ENCODE peak calls at places on chromosomes 5 and 9, in six cellular contexts. One of them, this sample, is unnamed.
A peak's percentile ranks its signal among the peaks of the same experiment; 100 is the strongest.

GRCh38 chr9:116694892-116695291 is 7.8 kb downstream of the TRIM32 start:
- DNase-seq in stimulated activated CD4-positive, alpha-beta T cell treated with anti-CD3 and anti-CD28 coated beads, Interleukin-4, amount 100 ng/mL, for 48 hours: no peak
- DNase-seq in activated CD4-positive, alpha-beta T cell treated with anti-CD3 and anti-CD28 coated beads, Interleukin-2, amount 50 U/mL, for 1 hour: no peak
- DNase-seq in stimulated activated CD8-positive, alpha-beta memory T cell treated with anti-CD3 and anti-CD28 coated beads, Interleukin-15, amount 100 ng/mL, for 24 hours: no peak
- DNase-seq in AG08395: no peak
- DNase-seq in MCF 10A: no peak
- DNase-seq in this sample: no peak

GRCh38 chr5:1777281-1778137 is 22.1 kb downstream of the MRPL36 start:
- DNase-seq in stimulated activated CD4-positive, alpha-beta T cell treated with anti-CD3 and anti-CD28 coated beads, Interleukin-4, amount 100 ng/mL, for 48 hours: no peak
- DNase-seq in activated CD4-positive, alpha-beta T cell treated with anti-CD3 and anti-CD28 coated beads, Interleukin-2, amount 50 U/mL, for 1 hour: no peak
- DNase-seq in stimulated activated CD8-positive, alpha-beta memory T cell treated with anti-CD3 and anti-CD28 coated beads, Interleukin-15, amount 100 ng/mL, for 24 hours: no peak
- DNase-seq in AG08395: no peak
- DNase-seq in MCF 10A: no peak
- DNase-seq in this sample: no peak

GRCh38 chr9:116868212-116868611 is 181.1 kb downstream of the TRIM32 start:
- DNase-seq in stimulated activated CD4-positive, alpha-beta T cell treated with anti-CD3 and anti-CD28 coated beads, Interleukin-4, amount 100 ng/mL, for 48 hours: no peak
- DNase-seq in activated CD4-positive, alpha-beta T cell treated with anti-CD3 and anti-CD28 coated beads, Interleukin-2, amount 50 U/mL, for 1 hour: no peak
- DNase-seq in stimulated activated CD8-positive, alpha-beta memory T cell treated with anti-CD3 and anti-CD28 coated beads, Interleukin-15, amount 100 ng/mL, for 24 hours: no peak
- DNase-seq in AG08395: no peak
- DNase-seq in MCF 10A: no peak
- DNase-seq in this sample: no peak

GRCh38 chr9:135179041-135179440 is 91.6 kb downstream of the OLFM1 start:
- DNase-seq in stimulated activated CD4-positive, alpha-beta T cell treated with anti-CD3 and anti-CD28 coated beads, Interleukin-4, amount 100 ng/mL, for 48 hours: no peak
- DNase-seq in activated CD4-positive, alpha-beta T cell treated with anti-CD3 and anti-CD28 coated beads, Interleukin-2, amount 50 U/mL, for 1 hour: no peak
- DNase-seq in stimulated activated CD8-positive, alpha-beta memory T cell treated with anti-CD3 and anti-CD28 coated beads, Interleukin-15, amount 100 ng/mL, for 24 hours: no peak
- DNase-seq in AG08395: no peak
- DNase-seq in MCF 10A: no peak
- DNase-seq in this sample: no peak

GRCh38 chr5:169707714-169708113 is 70.6 kb downstream of the DOCK2 start:
- DNase-seq in stimulated activated CD4-positive, alpha-beta T cell treated with anti-CD3 and anti-CD28 coated beads, Interleukin-4, amount 100 ng/mL, for 48 hours: no peak
- DNase-seq in activated CD4-positive, alpha-beta T cell treated with anti-CD3 and anti-CD28 coated beads, Interleukin-2, amount 50 U/mL, for 1 hour: no peak
- DNase-seq in stimulated activated CD8-positive, alpha-beta memory T cell treated with anti-CD3 and anti-CD28 coated beads, Interleukin-15, amount 100 ng/mL, for 24 hours: no peak
- DNase-seq in AG08395: no peak
- DNase-seq in MCF 10A: no peak
- DNase-seq in this sample: no peak

GRCh38 chr5:180652771-180653170 is 3.4 kb upstream of the FLT4 start:
- DNase-seq in stimulated activated CD4-positive, alpha-beta T cell treated with anti-CD3 and anti-CD28 coated beads, Interleukin-4, amount 100 ng/mL, for 48 hours: no peak
- DNase-seq in activated CD4-positive, alpha-beta T cell treated with anti-CD3 and anti-CD28 coated beads, Interleukin-2, amount 50 U/mL, for 1 hour: no peak
- DNase-seq in stimulated activated CD8-positive, alpha-beta memory T cell treated with anti-CD3 and anti-CD28 coated beads, Interleukin-15, amount 100 ng/mL, for 24 hours: no peak
- DNase-seq in AG08395: no peak
- DNase-seq in MCF 10A: no peak
- DNase-seq in this sample: no peak

GRCh38 chr5:1000329-1000728 is 8.3 kb upstream of the NKD2 start:
- DNase-seq in stimulated activated CD4-positive, alpha-beta T cell treated with anti-CD3 and anti-CD28 coated beads, Interleukin-4, amount 100 ng/mL, for 48 hours: no peak
- DNase-seq in activated CD4-positive, alpha-beta T cell treated with anti-CD3 and anti-CD28 coated beads, Interleukin-2, amount 50 U/mL, for 1 hour: no peak
- DNase-seq in stimulated activated CD8-positive, alpha-beta memory T cell treated with anti-CD3 and anti-CD28 coated beads, Interleukin-15, amount 100 ng/mL, for 24 hours: no peak
- DNase-seq in AG08395: no peak
- DNase-seq in MCF 10A: no peak
- DNase-seq in this sample: no peak

GRCh38 chr9:129720181-129720864 is 32.5 kb downstream of the PTGES start:
- DNase-seq in stimulated activated CD4-positive, alpha-beta T cell treated with anti-CD3 and anti-CD28 coated beads, Interleukin-4, amount 100 ng/mL, for 48 hours: no peak
- DNase-seq in activated CD4-positive, alpha-beta T cell treated with anti-CD3 and anti-CD28 coated beads, Interleukin-2, amount 50 U/mL, for 1 hour: no peak
- DNase-seq in stimulated activated CD8-positive, alpha-beta memory T cell treated with anti-CD3 and anti-CD28 coated beads, Interleukin-15, amount 100 ng/mL, for 24 hours: no peak
- DNase-seq in AG08395: no peak
- DNase-seq in MCF 10A: no peak
- DNase-seq in this sample: no peak

GRCh38 chr5:19950897-19951296 is 37.1 kb downstream of the CDH18 start:
- DNase-seq in stimulated activated CD4-positive, alpha-beta T cell treated with anti-CD3 and anti-CD28 coated beads, Interleukin-4, amount 100 ng/mL, for 48 hours: no peak
- DNase-seq in activated CD4-positive, alpha-beta T cell treated with anti-CD3 and anti-CD28 coated beads, Interleukin-2, amount 50 U/mL, for 1 hour: no peak
- DNase-seq in stimulated activated CD8-positive, alpha-beta memory T cell treated with anti-CD3 and anti-CD28 coated beads, Interleukin-15, amount 100 ng/mL, for 24 hours: no peak
- DNase-seq in AG08395: no peak
- DNase-seq in MCF 10A: no peak
- DNase-seq in this sample: no peak

GRCh38 chr5:131628990-131629389 is 6.0 kb downstream of the RAPGEF6 start:
- DNase-seq in stimulated activated CD4-positive, alpha-beta T cell treated with anti-CD3 and anti-CD28 coated beads, Interleukin-4, amount 100 ng/mL, for 48 hours: no peak
- DNase-seq in activated CD4-positive, alpha-beta T cell treated with anti-CD3 and anti-CD28 coated beads, Interleukin-2, amount 50 U/mL, for 1 hour: no peak
- DNase-seq in stimulated activated CD8-positive, alpha-beta memory T cell treated with anti-CD3 and anti-CD28 coated beads, Interleukin-15, amount 100 ng/mL, for 24 hours: no peak
- DNase-seq in AG08395: peak; percentile 20
- DNase-seq in MCF 10A: peak; percentile 57
- DNase-seq in this sample: no peak

GRCh38 chr9:73080110-73080683 is 71.5 kb upstream of the ANXA1 start:
- DNase-seq in stimulated activated CD4-positive, alpha-beta T cell treated with anti-CD3 and anti-CD28 coated beads, Interleukin-4, amount 100 ng/mL, for 48 hours: no peak
- DNase-seq in activated CD4-positive, alpha-beta T cell treated with anti-CD3 and anti-CD28 coated beads, Interleukin-2, amount 50 U/mL, for 1 hour: no peak
- DNase-seq in stimulated activated CD8-positive, alpha-beta memory T cell treated with anti-CD3 and anti-CD28 coated beads, Interleukin-15, amount 100 ng/mL, for 24 hours: no peak
- DNase-seq in AG08395: no peak
- DNase-seq in MCF 10A: no peak
- DNase-seq in this sample: no peak

GRCh38 chr5:172840077-172840777 is 6.2 kb downstream of the ERGIC1 start:
- DNase-seq in stimulated activated CD4-positive, alpha-beta T cell treated with anti-CD3 and anti-CD28 coated beads, Interleukin-4, amount 100 ng/mL, for 48 hours: no peak
- DNase-seq in activated CD4-positive, alpha-beta T cell treated with anti-CD3 and anti-CD28 coated beads, Interleukin-2, amount 50 U/mL, for 1 hour: no peak
- DNase-seq in stimulated activated CD8-positive, alpha-beta memory T cell treated with anti-CD3 and anti-CD28 coated beads, Interleukin-15, amount 100 ng/mL, for 24 hours: no peak
- DNase-seq in AG08395: no peak
- DNase-seq in MCF 10A: no peak
- DNase-seq in this sample: no peak

GRCh38 chr9:18115131-18115530 is 358.8 kb upstream of the ADAMTSL1 start:
- DNase-seq in stimulated activated CD4-positive, alpha-beta T cell treated with anti-CD3 and anti-CD28 coated beads, Interleukin-4, amount 100 ng/mL, for 48 hours: no peak
- DNase-seq in activated CD4-positive, alpha-beta T cell treated with anti-CD3 and anti-CD28 coated beads, Interleukin-2, amount 50 U/mL, for 1 hour: no peak
- DNase-seq in stimulated activated CD8-positive, alpha-beta memory T cell treated with anti-CD3 and anti-CD28 coated beads, Interleukin-15, amount 100 ng/mL, for 24 hours: no peak
- DNase-seq in AG08395: no peak
- DNase-seq in MCF 10A: peak; percentile 24
- DNase-seq in this sample: no peak

GRCh38 chr5:66807743-66808142 is 211.6 kb downstream of the MAST4 start:
- DNase-seq in stimulated activated CD4-positive, alpha-beta T cell treated with anti-CD3 and anti-CD28 coated beads, Interleukin-4, amount 100 ng/mL, for 48 hours: no peak
- DNase-seq in activated CD4-positive, alpha-beta T cell treated with anti-CD3 and anti-CD28 coated beads, Interleukin-2, amount 50 U/mL, for 1 hour: no peak
- DNase-seq in stimulated activated CD8-positive, alpha-beta memory T cell treated with anti-CD3 and anti-CD28 coated beads, Interleukin-15, amount 100 ng/mL, for 24 hours: no peak
- DNase-seq in AG08395: peak; percentile 71
- DNase-seq in MCF 10A: peak; percentile 84
- DNase-seq in this sample: no peak

GRCh38 chr5:74433255-74434123 is 207.0 kb downstream of the ENC1 start:
- DNase-seq in stimulated activated CD4-positive, alpha-beta T cell treated with anti-CD3 and anti-CD28 coated beads, Interleukin-4, amount 100 ng/mL, for 48 hours: no peak
- DNase-seq in activated CD4-positive, alpha-beta T cell treated with anti-CD3 and anti-CD28 coated beads, Interleukin-2, amount 50 U/mL, for 1 hour: no peak
- DNase-seq in stimulated activated CD8-positive, alpha-beta memory T cell treated with anti-CD3 and anti-CD28 coated beads, Interleukin-15, amount 100 ng/mL, for 24 hours: no peak
- DNase-seq in AG08395: peak; percentile 35
- DNase-seq in MCF 10A: no peak
- DNase-seq in this sample: no peak

GRCh38 chr5:157870837-157871834 is 12.2 kb upstream of the CLINT1 start:
- DNase-seq in stimulated activated CD4-positive, alpha-beta T cell treated with anti-CD3 and anti-CD28 coated beads, Interleukin-4, amount 100 ng/mL, for 48 hours: no peak
- DNase-seq in activated CD4-positive, alpha-beta T cell treated with anti-CD3 and anti-CD28 coated beads, Interleukin-2, amount 50 U/mL, for 1 hour: no peak
- DNase-seq in stimulated activated CD8-positive, alpha-beta memory T cell treated with anti-CD3 and anti-CD28 coated beads, Interleukin-15, amount 100 ng/mL, for 24 hours: no peak
- DNase-seq in AG08395: peak; percentile 29
- DNase-seq in MCF 10A: peak; percentile 98
- DNase-seq in this sample: no peak

GRCh38 chr5:112579771-112580170 is 157.9 kb upstream of the APC start:
- DNase-seq in stimulated activated CD4-positive, alpha-beta T cell treated with anti-CD3 and anti-CD28 coated beads, Interleukin-4, amount 100 ng/mL, for 48 hours: no peak
- DNase-seq in activated CD4-positive, alpha-beta T cell treated with anti-CD3 and anti-CD28 coated beads, Interleukin-2, amount 50 U/mL, for 1 hour: no peak
- DNase-seq in stimulated activated CD8-positive, alpha-beta memory T cell treated with anti-CD3 and anti-CD28 coated beads, Interleukin-15, amount 100 ng/mL, for 24 hours: no peak
- DNase-seq in AG08395: no peak
- DNase-seq in MCF 10A: no peak
- DNase-seq in this sample: no peak

GRCh38 chr5:16690243-16690839 is 73.5 kb upstream of the RETREG1 start:
- DNase-seq in stimulated activated CD4-positive, alpha-beta T cell treated with anti-CD3 and anti-CD28 coated beads, Interleukin-4, amount 100 ng/mL, for 48 hours: no peak
- DNase-seq in activated CD4-positive, alpha-beta T cell treated with anti-CD3 and anti-CD28 coated beads, Interleukin-2, amount 50 U/mL, for 1 hour: no peak
- DNase-seq in stimulated activated CD8-positive, alpha-beta memory T cell treated with anti-CD3 and anti-CD28 coated beads, Interleukin-15, amount 100 ng/mL, for 24 hours: no peak
- DNase-seq in AG08395: peak; percentile 87
- DNase-seq in MCF 10A: peak; percentile 59
- DNase-seq in this sample: no peak

GRCh38 chr5:80406980-80407734 is 707 bp upstream of the ZFYVE16 start:
- DNase-seq in stimulated activated CD4-positive, alpha-beta T cell treated with anti-CD3 and anti-CD28 coated beads, Interleukin-4, amount 100 ng/mL, for 48 hours: no peak
- DNase-seq in activated CD4-positive, alpha-beta T cell treated with anti-CD3 and anti-CD28 coated beads, Interleukin-2, amount 50 U/mL, for 1 hour: no peak
- DNase-seq in stimulated activated CD8-positive, alpha-beta memory T cell treated with anti-CD3 and anti-CD28 coated beads, Interleukin-15, amount 100 ng/mL, for 24 hours: no peak
- DNase-seq in AG08395: no peak
- DNase-seq in MCF 10A: peak; percentile 27
- DNase-seq in this sample: no peak

GRCh38 chr5:110807174-110807573 is 68.4 kb downstream of the SLC25A46 start:
- DNase-seq in stimulated activated CD4-positive, alpha-beta T cell treated with anti-CD3 and anti-CD28 coated beads, Interleukin-4, amount 100 ng/mL, for 48 hours: no peak
- DNase-seq in activated CD4-positive, alpha-beta T cell treated with anti-CD3 and anti-CD28 coated beads, Interleukin-2, amount 50 U/mL, for 1 hour: no peak
- DNase-seq in stimulated activated CD8-positive, alpha-beta memory T cell treated with anti-CD3 and anti-CD28 coated beads, Interleukin-15, amount 100 ng/mL, for 24 hours: no peak
- DNase-seq in AG08395: no peak
- DNase-seq in MCF 10A: no peak
- DNase-seq in this sample: no peak

GRCh38 chr9:133982971-133983720 is 9.0 kb downstream of the VAV2 start:
- DNase-seq in stimulated activated CD4-positive, alpha-beta T cell treated with anti-CD3 and anti-CD28 coated beads, Interleukin-4, amount 100 ng/mL, for 48 hours: no peak
- DNase-seq in activated CD4-positive, alpha-beta T cell treated with anti-CD3 and anti-CD28 coated beads, Interleukin-2, amount 50 U/mL, for 1 hour: no peak
- DNase-seq in stimulated activated CD8-positive, alpha-beta memory T cell treated with anti-CD3 and anti-CD28 coated beads, Interleukin-15, amount 100 ng/mL, for 24 hours: no peak
- DNase-seq in AG08395: no peak
- DNase-seq in MCF 10A: no peak
- DNase-seq in this sample: no peak

GRCh38 chr9:131727184-131727785 is 12.6 kb downstream of the RAPGEF1 start:
- DNase-seq in stimulated activated CD4-positive, alpha-beta T cell treated with anti-CD3 and anti-CD28 coated beads, Interleukin-4, amount 100 ng/mL, for 48 hours: no peak
- DNase-seq in activated CD4-positive, alpha-beta T cell treated with anti-CD3 and anti-CD28 coated beads, Interleukin-2, amount 50 U/mL, for 1 hour: no peak
- DNase-seq in stimulated activated CD8-positive, alpha-beta memory T cell treated with anti-CD3 and anti-CD28 coated beads, Interleukin-15, amount 100 ng/mL, for 24 hours: no peak
- DNase-seq in AG08395: peak; percentile 29
- DNase-seq in MCF 10A: peak; percentile 81
- DNase-seq in this sample: no peak

GRCh38 chr5:150513375-150514309 is 5.7 kb downstream of the NDST1 start:
- DNase-seq in stimulated activated CD4-positive, alpha-beta T cell treated with anti-CD3 and anti-CD28 coated beads, Interleukin-4, amount 100 ng/mL, for 48 hours: no peak
- DNase-seq in activated CD4-positive, alpha-beta T cell treated with anti-CD3 and anti-CD28 coated beads, Interleukin-2, amount 50 U/mL, for 1 hour: no peak
- DNase-seq in stimulated activated CD8-positive, alpha-beta memory T cell treated with anti-CD3 and anti-CD28 coated beads, Interleukin-15, amount 100 ng/mL, for 24 hours: no peak
- DNase-seq in AG08395: no peak
- DNase-seq in MCF 10A: no peak
- DNase-seq in this sample: no peak

GRCh38 chr5:133273661-133274596 is 222.1 kb downstream of the HSPA4 start:
- DNase-seq in stimulated activated CD4-positive, alpha-beta T cell treated with anti-CD3 and anti-CD28 coated beads, Interleukin-4, amount 100 ng/mL, for 48 hours: no peak
- DNase-seq in activated CD4-positive, alpha-beta T cell treated with anti-CD3 and anti-CD28 coated beads, Interleukin-2, amount 50 U/mL, for 1 hour: no peak
- DNase-seq in stimulated activated CD8-positive, alpha-beta memory T cell treated with anti-CD3 and anti-CD28 coated beads, Interleukin-15, amount 100 ng/mL, for 24 hours: no peak
- DNase-seq in AG08395: peak; percentile 75
- DNase-seq in MCF 10A: no peak
- DNase-seq in this sample: no peak

GRCh38 chr5:73229271-73229670 is 56.3 kb downstream of the TMEM174 start:
- DNase-seq in stimulated activated CD4-positive, alpha-beta T cell treated with anti-CD3 and anti-CD28 coated beads, Interleukin-4, amount 100 ng/mL, for 48 hours: no peak
- DNase-seq in activated CD4-positive, alpha-beta T cell treated with anti-CD3 and anti-CD28 coated beads, Interleukin-2, amount 50 U/mL, for 1 hour: no peak
- DNase-seq in stimulated activated CD8-positive, alpha-beta memory T cell treated with anti-CD3 and anti-CD28 coated beads, Interleukin-15, amount 100 ng/mL, for 24 hours: no peak
- DNase-seq in AG08395: peak; percentile 47
- DNase-seq in MCF 10A: no peak
- DNase-seq in this sample: no peak

GRCh38 chr5:179239256-179240135 is 105.8 kb downstream of the ADAMTS2 start:
- DNase-seq in stimulated activated CD4-positive, alpha-beta T cell treated with anti-CD3 and anti-CD28 coated beads, Interleukin-4, amount 100 ng/mL, for 48 hours: no peak
- DNase-seq in activated CD4-positive, alpha-beta T cell treated with anti-CD3 and anti-CD28 coated beads, Interleukin-2, amount 50 U/mL, for 1 hour: no peak
- DNase-seq in stimulated activated CD8-positive, alpha-beta memory T cell treated with anti-CD3 and anti-CD28 coated beads, Interleukin-15, amount 100 ng/mL, for 24 hours: no peak
- DNase-seq in AG08395: no peak
- DNase-seq in MCF 10A: no peak
- DNase-seq in this sample: no peak

GRCh38 chr9:83154821-83155220 is 91.9 kb upstream of the RASEF start:
- DNase-seq in stimulated activated CD4-positive, alpha-beta T cell treated with anti-CD3 and anti-CD28 coated beads, Interleukin-4, amount 100 ng/mL, for 48 hours: no peak
- DNase-seq in activated CD4-positive, alpha-beta T cell treated with anti-CD3 and anti-CD28 coated beads, Interleukin-2, amount 50 U/mL, for 1 hour: no peak
- DNase-seq in stimulated activated CD8-positive, alpha-beta memory T cell treated with anti-CD3 and anti-CD28 coated beads, Interleukin-15, amount 100 ng/mL, for 24 hours: no peak
- DNase-seq in AG08395: no peak
- DNase-seq in MCF 10A: peak; percentile 73
- DNase-seq in this sample: no peak

GRCh38 chr5:9954869-9955268 is 294.8 kb downstream of the ATPSCKMT start:
- DNase-seq in stimulated activated CD4-positive, alpha-beta T cell treated with anti-CD3 and anti-CD28 coated beads, Interleukin-4, amount 100 ng/mL, for 48 hours: no peak
- DNase-seq in activated CD4-positive, alpha-beta T cell treated with anti-CD3 and anti-CD28 coated beads, Interleukin-2, amount 50 U/mL, for 1 hour: no peak
- DNase-seq in stimulated activated CD8-positive, alpha-beta memory T cell treated with anti-CD3 and anti-CD28 coated beads, Interleukin-15, amount 100 ng/mL, for 24 hours: no peak
- DNase-seq in AG08395: no peak
- DNase-seq in MCF 10A: no peak
- DNase-seq in this sample: no peak

GRCh38 chr9:121631115-121631514 is 20.3 kb upstream of the DAB2IP start:
- DNase-seq in stimulated activated CD4-positive, alpha-beta T cell treated with anti-CD3 and anti-CD28 coated beads, Interleukin-4, amount 100 ng/mL, for 48 hours: no peak
- DNase-seq in activated CD4-positive, alpha-beta T cell treated with anti-CD3 and anti-CD28 coated beads, Interleukin-2, amount 50 U/mL, for 1 hour: no peak
- DNase-seq in stimulated activated CD8-positive, alpha-beta memory T cell treated with anti-CD3 and anti-CD28 coated beads, Interleukin-15, amount 100 ng/mL, for 24 hours: no peak
- DNase-seq in AG08395: no peak
- DNase-seq in MCF 10A: no peak
- DNase-seq in this sample: no peak

GRCh38 chr5:10031817-10032216 is 217.9 kb downstream of the ATPSCKMT start:
- DNase-seq in stimulated activated CD4-positive, alpha-beta T cell treated with anti-CD3 and anti-CD28 coated beads, Interleukin-4, amount 100 ng/mL, for 48 hours: no peak
- DNase-seq in activated CD4-positive, alpha-beta T cell treated with anti-CD3 and anti-CD28 coated beads, Interleukin-2, amount 50 U/mL, for 1 hour: no peak
- DNase-seq in stimulated activated CD8-positive, alpha-beta memory T cell treated with anti-CD3 and anti-CD28 coated beads, Interleukin-15, amount 100 ng/mL, for 24 hours: no peak
- DNase-seq in AG08395: peak; percentile 1
- DNase-seq in MCF 10A: no peak
- DNase-seq in this sample: no peak

GRCh38 chr9:137427454-137428310 is 4.5 kb downstream of the NOXA1 start:
- DNase-seq in stimulated activated CD4-positive, alpha-beta T cell treated with anti-CD3 and anti-CD28 coated beads, Interleukin-4, amount 100 ng/mL, for 48 hours: no peak
- DNase-seq in activated CD4-positive, alpha-beta T cell treated with anti-CD3 and anti-CD28 coated beads, Interleukin-2, amount 50 U/mL, for 1 hour: no peak
- DNase-seq in stimulated activated CD8-positive, alpha-beta memory T cell treated with anti-CD3 and anti-CD28 coated beads, Interleukin-15, amount 100 ng/mL, for 24 hours: no peak
- DNase-seq in AG08395: no peak
- DNase-seq in MCF 10A: no peak
- DNase-seq in this sample: no peak

GRCh38 chr5:116573617-116574431 is 799 bp downstream of the SEMA6A start:
- DNase-seq in stimulated activated CD4-positive, alpha-beta T cell treated with anti-CD3 and anti-CD28 coated beads, Interleukin-4, amount 100 ng/mL, for 48 hours: no peak
- DNase-seq in activated CD4-positive, alpha-beta T cell treated with anti-CD3 and anti-CD28 coated beads, Interleukin-2, amount 50 U/mL, for 1 hour: no peak
- DNase-seq in stimulated activated CD8-positive, alpha-beta memory T cell treated with anti-CD3 and anti-CD28 coated beads, Interleukin-15, amount 100 ng/mL, for 24 hours: no peak
- DNase-seq in AG08395: no peak
- DNase-seq in MCF 10A: peak; percentile 32
- DNase-seq in this sample: no peak

GRCh38 chr9:69379250-69379982 is 54.4 kb downstream of the ENTREP1 start:
- DNase-seq in stimulated activated CD4-positive, alpha-beta T cell treated with anti-CD3 and anti-CD28 coated beads, Interleukin-4, amount 100 ng/mL, for 48 hours: no peak
- DNase-seq in activated CD4-positive, alpha-beta T cell treated with anti-CD3 and anti-CD28 coated beads, Interleukin-2, amount 50 U/mL, for 1 hour: no peak
- DNase-seq in stimulated activated CD8-positive, alpha-beta memory T cell treated with anti-CD3 and anti-CD28 coated beads, Interleukin-15, amount 100 ng/mL, for 24 hours: no peak
- DNase-seq in AG08395: peak; percentile 48
- DNase-seq in MCF 10A: peak; percentile 73
- DNase-seq in this sample: no peak

GRCh38 chr5:228886-229285 is 10.8 kb downstream of the SDHA start:
- DNase-seq in stimulated activated CD4-positive, alpha-beta T cell treated with anti-CD3 and anti-CD28 coated beads, Interleukin-4, amount 100 ng/mL, for 48 hours: no peak
- DNase-seq in activated CD4-positive, alpha-beta T cell treated with anti-CD3 and anti-CD28 coated beads, Interleukin-2, amount 50 U/mL, for 1 hour: no peak
- DNase-seq in stimulated activated CD8-positive, alpha-beta memory T cell treated with anti-CD3 and anti-CD28 coated beads, Interleukin-15, amount 100 ng/mL, for 24 hours: no peak
- DNase-seq in AG08395: no peak
- DNase-seq in MCF 10A: no peak
- DNase-seq in this sample: no peak

GRCh38 chr5:109721741-109722140 is 32.0 kb downstream of the MAN2A1 start:
- DNase-seq in stimulated activated CD4-positive, alpha-beta T cell treated with anti-CD3 and anti-CD28 coated beads, Interleukin-4, amount 100 ng/mL, for 48 hours: no peak
- DNase-seq in activated CD4-positive, alpha-beta T cell treated with anti-CD3 and anti-CD28 coated beads, Interleukin-2, amount 50 U/mL, for 1 hour: no peak
- DNase-seq in stimulated activated CD8-positive, alpha-beta memory T cell treated with anti-CD3 and anti-CD28 coated beads, Interleukin-15, amount 100 ng/mL, for 24 hours: no peak
- DNase-seq in AG08395: no peak
- DNase-seq in MCF 10A: no peak
- DNase-seq in this sample: no peak

This sample was measured in effector memory CD8-positive, alpha-beta T cell.